ENCODE peak calls at places on chromosome 21, in seven cellular contexts. One of them, this sample, is unnamed. For H3K4me1, the result is how much of the 10 kb centered on the place peaks cover.

GRCh38 chr21:33682992-33683627 is 40.8 kb downstream of the ITSN1 start:
- DNase-seq in lower lobe of right lung: no peak
- DNase-seq in left ventricle myocardium inferior: no peak
- DNase-seq in DND-41: no peak
- DNase-seq in Peyer's patch: no peak
- DNase-seq in mammary epithelial cell: peak
- DNase-seq in breast epithelium: no peak
- DNase-seq in this sample: no peak

GRCh38 chr21:15978158-15978805 is 248.5 kb downstream of the USP25 start:
- DNase-seq in lower lobe of right lung: no peak
- DNase-seq in left ventricle myocardium inferior: no peak
- DNase-seq in DND-41: no peak
- DNase-seq in Peyer's patch: no peak
- DNase-seq in mammary epithelial cell: peak
- DNase-seq in breast epithelium: no peak
- DNase-seq in this sample: no peak

GRCh38 chr21:43794857-43795256 is 5.5 kb downstream of the RRP1 start:
- DNase-seq in lower lobe of right lung: no peak
- DNase-seq in left ventricle myocardium inferior: no peak
- DNase-seq in DND-41: no peak
- DNase-seq in Peyer's patch: no peak
- DNase-seq in mammary epithelial cell: no peak
- DNase-seq in breast epithelium: no peak
- DNase-seq in this sample: no peak

GRCh38 chr21:43744725-43745124 is 25.8 kb downstream of the PDXK start:
- DNase-seq in lower lobe of right lung: no peak
- DNase-seq in left ventricle myocardium inferior: no peak
- DNase-seq in DND-41: no peak
- DNase-seq in Peyer's patch: no peak
- DNase-seq in mammary epithelial cell: no peak
- DNase-seq in breast epithelium: no peak
- DNase-seq in this sample: no peak

GRCh38 chr21:41973861-41974751 is 20.3 kb upstream of the C2CD2 start:
- DNase-seq in lower lobe of right lung: no peak
- DNase-seq in left ventricle myocardium inferior: peak
- DNase-seq in DND-41: peak
- DNase-seq in Peyer's patch: peak
- DNase-seq in mammary epithelial cell: no peak
- DNase-seq in breast epithelium: peak
- DNase-seq in this sample: peak

GRCh38 chr21:32132409-32132808 is 146.4 kb downstream of the MIS18A start:
- DNase-seq in lower lobe of right lung: no peak
- DNase-seq in left ventricle myocardium inferior: no peak
- DNase-seq in DND-41: no peak
- DNase-seq in Peyer's patch: no peak
- DNase-seq in mammary epithelial cell: no peak
- DNase-seq in breast epithelium: no peak
- DNase-seq in this sample: no peak

GRCh38 chr21:21547368-21547953 is 549.3 kb downstream of the NCAM2 start:
- DNase-seq in lower lobe of right lung: no peak
- DNase-seq in left ventricle myocardium inferior: no peak
- DNase-seq in DND-41: no peak
- DNase-seq in Peyer's patch: no peak
- DNase-seq in mammary epithelial cell: no peak
- DNase-seq in breast epithelium: no peak
- DNase-seq in this sample: no peak

GRCh38 chr21:42685036-42685435 is 31.6 kb downstream of the PDE9A start:
- DNase-seq in lower lobe of right lung: no peak
- DNase-seq in left ventricle myocardium inferior: no peak
- DNase-seq in DND-41: peak
- DNase-seq in Peyer's patch: no peak
- DNase-seq in mammary epithelial cell: no peak
- DNase-seq in breast epithelium: no peak
- DNase-seq in this sample: no peak

GRCh38 chr21:30408782-30409494 is 13.1 kb downstream of the KRTAP13-1 start:
- DNase-seq in lower lobe of right lung: peak
- DNase-seq in left ventricle myocardium inferior: no peak
- DNase-seq in DND-41: peak
- DNase-seq in Peyer's patch: peak
- DNase-seq in mammary epithelial cell: peak
- DNase-seq in breast epithelium: peak
- DNase-seq in this sample: no peak

GRCh38 chr21:28993293-28993629 is 584 bp upstream of the LTN1 start:
- DNase-seq in lower lobe of right lung: no peak
- DNase-seq in left ventricle myocardium inferior: no peak
- DNase-seq in DND-41: no peak
- DNase-seq in Peyer's patch: no peak
- DNase-seq in mammary epithelial cell: no peak
- DNase-seq in breast epithelium: no peak
- DNase-seq in this sample: no peak

GRCh38 chr21:33419538-33420123 is 16.4 kb downstream of the IFNGR2 start:
- DNase-seq in lower lobe of right lung: peak
- DNase-seq in left ventricle myocardium inferior: no peak
- DNase-seq in DND-41: no peak
- DNase-seq in Peyer's patch: no peak
- DNase-seq in mammary epithelial cell: peak
- DNase-seq in breast epithelium: no peak
- DNase-seq in this sample: no peak

GRCh38 chr21:18529253-18529652 is 125.7 kb upstream of the TMPRSS15 start:
- DNase-seq in lower lobe of right lung: no peak
- DNase-seq in left ventricle myocardium inferior: no peak
- DNase-seq in DND-41: no peak
- DNase-seq in Peyer's patch: no peak
- DNase-seq in mammary epithelial cell: no peak
- DNase-seq in breast epithelium: no peak
- DNase-seq in this sample: no peak

GRCh38 chr21:42474043-42474831 is 21.8 kb downstream of the RSPH1 start:
- DNase-seq in lower lobe of right lung: no peak
- DNase-seq in left ventricle myocardium inferior: no peak
- DNase-seq in DND-41: no peak
- DNase-seq in Peyer's patch: peak
- DNase-seq in mammary epithelial cell: peak
- DNase-seq in breast epithelium: peak
- DNase-seq in this sample: peak

GRCh38 chr21:31334648-31335121 is 9.4 kb downstream of the TIAM1 start:
- DNase-seq in lower lobe of right lung: no peak
- DNase-seq in left ventricle myocardium inferior: no peak
- DNase-seq in DND-41: no peak
- DNase-seq in Peyer's patch: no peak
- DNase-seq in mammary epithelial cell: no peak
- DNase-seq in breast epithelium: no peak
- DNase-seq in this sample: no peak

GRCh38 chr21:33229776-33230517 is at the start of gene IFNAR2:
- DNase-seq in lower lobe of right lung: peak
- DNase-seq in left ventricle myocardium inferior: peak
- DNase-seq in DND-41: peak
- DNase-seq in Peyer's patch: peak
- DNase-seq in mammary epithelial cell: peak
- DNase-seq in breast epithelium: peak
- DNase-seq in this sample: peak

GRCh38 chr21:42172596-42173483 is 46.1 kb upstream of the ABCG1 start:
- DNase-seq in lower lobe of right lung: no peak
- DNase-seq in left ventricle myocardium inferior: no peak
- DNase-seq in DND-41: no peak
- DNase-seq in Peyer's patch: peak
- DNase-seq in mammary epithelial cell: no peak
- DNase-seq in breast epithelium: no peak
- DNase-seq in this sample: no peak

GRCh38 chr21:31724552-31724951 is 7.4 kb downstream of the SCAF4 start:
- DNase-seq in lower lobe of right lung: no peak
- DNase-seq in left ventricle myocardium inferior: no peak
- DNase-seq in DND-41: no peak
- DNase-seq in Peyer's patch: no peak
- DNase-seq in mammary epithelial cell: no peak
- DNase-seq in breast epithelium: no peak
- DNase-seq in this sample: no peak

GRCh38 chr21:34367320-34367935 is 3.6 kb downstream of the KCNE2 start:
- DNase-seq in lower lobe of right lung: no peak
- DNase-seq in left ventricle myocardium inferior: no peak
- DNase-seq in DND-41: peak
- DNase-seq in Peyer's patch: peak
- DNase-seq in mammary epithelial cell: peak
- DNase-seq in breast epithelium: peak
- DNase-seq in this sample: peak

GRCh38 chr21:32087452-32087851 is 191.4 kb downstream of the MIS18A start:
- DNase-seq in lower lobe of right lung: no peak
- DNase-seq in left ventricle myocardium inferior: no peak
- DNase-seq in DND-41: no peak
- DNase-seq in Peyer's patch: no peak
- DNase-seq in mammary epithelial cell: no peak
- DNase-seq in breast epithelium: no peak
- DNase-seq in this sample: no peak

GRCh38 chr21:45404726-45405270 is at the start of gene COL18A1:
- DNase-seq in lower lobe of right lung: peak
- DNase-seq in left ventricle myocardium inferior: peak
- DNase-seq in DND-41: no peak
- DNase-seq in Peyer's patch: peak
- DNase-seq in mammary epithelial cell: peak
- DNase-seq in breast epithelium: no peak
- DNase-seq in this sample: peak

GRCh38 chr21:45407629-45408247 is 2.8 kb downstream of the COL18A1 start:
- DNase-seq in lower lobe of right lung: no peak
- DNase-seq in left ventricle myocardium inferior: peak
- DNase-seq in DND-41: no peak
- DNase-seq in Peyer's patch: no peak
- DNase-seq in mammary epithelial cell: no peak
- DNase-seq in breast epithelium: no peak
- DNase-seq in this sample: no peak

GRCh38 chr21:45406801-45407628 is 2.0 kb downstream of the COL18A1 start:
- DNase-seq in lower lobe of right lung: peak
- DNase-seq in left ventricle myocardium inferior: peak
- DNase-seq in DND-41: no peak
- DNase-seq in Peyer's patch: no peak
- DNase-seq in mammary epithelial cell: no peak
- DNase-seq in breast epithelium: no peak
- DNase-seq in this sample: no peak

GRCh38 chr21:45405271-45405818 is 380 bp downstream of the COL18A1 start:
- DNase-seq in lower lobe of right lung: peak
- DNase-seq in left ventricle myocardium inferior: peak
- DNase-seq in DND-41: no peak
- DNase-seq in Peyer's patch: no peak
- DNase-seq in mammary epithelial cell: no peak
- DNase-seq in breast epithelium: no peak
- DNase-seq in this sample: no peak

GRCh38 chr21:45405819-45406762 is 1.1 kb downstream of the COL18A1 start:
- DNase-seq in lower lobe of right lung: peak
- DNase-seq in left ventricle myocardium inferior: peak
- DNase-seq in DND-41: no peak
- DNase-seq in Peyer's patch: no peak
- DNase-seq in mammary epithelial cell: peak
- DNase-seq in breast epithelium: no peak
- DNase-seq in this sample: peak
- H3K4me1 ChIP-seq in lower lobe of right lung: under half
- H3K4me1 ChIP-seq in left ventricle myocardium inferior: half or more
- H3K4me1 ChIP-seq in DND-41: under half
- H3K4me1 ChIP-seq in Peyer's patch: under half
- H3K4me1 ChIP-seq in mammary epithelial cell: half or more
- H3K4me1 ChIP-seq in breast epithelium: under half
- H3K4me1 ChIP-seq in this sample: under half

DNA sequence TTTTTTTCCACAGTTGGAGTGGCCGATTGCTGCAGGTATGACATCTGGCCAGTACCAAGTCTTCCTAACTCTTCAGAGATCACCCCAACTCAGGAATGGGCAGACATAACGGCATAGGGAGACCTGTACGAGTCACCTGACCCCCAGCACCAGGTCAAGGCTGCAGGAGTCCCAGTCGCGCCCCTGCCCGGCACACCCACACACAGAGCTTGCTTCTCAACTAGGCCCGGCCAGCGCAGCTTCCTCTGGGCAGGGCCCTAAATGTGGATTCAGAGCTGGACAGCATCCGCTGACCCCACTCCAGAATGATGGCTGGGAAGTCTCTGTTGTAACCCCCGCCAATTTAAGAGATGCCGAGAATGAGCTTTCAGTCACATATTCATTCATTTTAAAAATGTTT is 58.8 kb upstream of the CLDN14 start:
- DNase-seq in lower lobe of right lung: no peak
- DNase-seq in left ventricle myocardium inferior: no peak
- DNase-seq in DND-41: no peak
- DNase-seq in Peyer's patch: no peak
- DNase-seq in mammary epithelial cell: no peak
- DNase-seq in breast epithelium: no peak
- DNase-seq in this sample: no peak
- H3K4me1 ChIP-seq in lower lobe of right lung: under half
- H3K4me1 ChIP-seq in left ventricle myocardium inferior: under half
- H3K4me1 ChIP-seq in DND-41: under half
- H3K4me1 ChIP-seq in Peyer's patch: under half
- H3K4me1 ChIP-seq in mammary epithelial cell: under half
- H3K4me1 ChIP-seq in breast epithelium: under half
- H3K4me1 ChIP-seq in this sample: under half

GRCh38 chr21:44909719-44910118 is 11.0 kb downstream of the ITGB2 start:
- DNase-seq in lower lobe of right lung: no peak
- DNase-seq in left ventricle myocardium inferior: no peak
- DNase-seq in DND-41: no peak
- DNase-seq in Peyer's patch: no peak
- DNase-seq in mammary epithelial cell: no peak
- DNase-seq in breast epithelium: no peak
- DNase-seq in this sample: no peak

GRCh38 chr21:44912158-44912473 is 8.6 kb downstream of the ITGB2 start:
- DNase-seq in lower lobe of right lung: no peak
- DNase-seq in left ventricle myocardium inferior: no peak
- DNase-seq in DND-41: peak
- DNase-seq in Peyer's patch: no peak
- DNase-seq in mammary epithelial cell: no peak
- DNase-seq in breast epithelium: no peak
- DNase-seq in this sample: no peak

GRCh38 chr21:44911384-44912157 is 9.1 kb downstream of the ITGB2 start:
- DNase-seq in lower lobe of right lung: peak
- DNase-seq in left ventricle myocardium inferior: peak
- DNase-seq in DND-41: peak
- DNase-seq in Peyer's patch: peak
- DNase-seq in mammary epithelial cell: peak
- DNase-seq in breast epithelium: peak
- DNase-seq in this sample: peak

GRCh38 chr21:44910229-44911065 is 10.3 kb downstream of the ITGB2 start:
- DNase-seq in lower lobe of right lung: no peak
- DNase-seq in left ventricle myocardium inferior: no peak
- DNase-seq in DND-41: peak
- DNase-seq in Peyer's patch: no peak
- DNase-seq in mammary epithelial cell: no peak
- DNase-seq in breast epithelium: no peak
- DNase-seq in this sample: no peak

GRCh38 chr21:44911066-44911383 is 9.7 kb downstream of the ITGB2 start:
- DNase-seq in lower lobe of right lung: no peak
- DNase-seq in left ventricle myocardium inferior: no peak
- DNase-seq in DND-41: no peak
- DNase-seq in Peyer's patch: no peak
- DNase-seq in mammary epithelial cell: no peak
- DNase-seq in breast epithelium: no peak
- DNase-seq in this sample: no peak
- H3K4me1 ChIP-seq in lower lobe of right lung: half or more
- H3K4me1 ChIP-seq in left ventricle myocardium inferior: under half
- H3K4me1 ChIP-seq in DND-41: half or more
- H3K4me1 ChIP-seq in Peyer's patch: under half
- H3K4me1 ChIP-seq in mammary epithelial cell: under half
- H3K4me1 ChIP-seq in breast epithelium: under half
- H3K4me1 ChIP-seq in this sample: half or more

DNA sequence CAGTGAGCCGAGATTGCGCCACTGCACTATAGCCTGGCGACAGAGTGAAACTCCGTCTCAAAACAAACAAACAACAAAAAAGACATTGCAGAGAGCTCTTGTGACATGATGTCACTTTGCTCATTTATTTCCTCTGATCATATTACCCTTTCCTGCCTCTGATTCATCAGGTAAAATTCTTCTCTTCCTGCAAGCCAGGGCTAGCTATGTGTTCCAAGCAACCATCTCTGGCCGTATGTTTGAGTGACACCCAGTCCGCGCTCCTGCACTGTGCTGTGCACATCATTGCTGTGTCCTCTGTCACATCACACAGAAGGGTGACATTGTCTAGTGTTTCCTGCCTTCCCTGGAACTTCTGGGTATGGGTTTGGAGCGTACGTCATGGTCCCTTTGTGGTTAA is 251.3 kb downstream of the PCP4 start:
- DNase-seq in lower lobe of right lung: no peak
- DNase-seq in left ventricle myocardium inferior: no peak
- DNase-seq in DND-41: no peak
- DNase-seq in Peyer's patch: no peak
- DNase-seq in mammary epithelial cell: peak
- DNase-seq in breast epithelium: no peak
- DNase-seq in this sample: no peak
- H3K4me1 ChIP-seq in lower lobe of right lung: under half
- H3K4me1 ChIP-seq in left ventricle myocardium inferior: under half
- H3K4me1 ChIP-seq in DND-41: under half
- H3K4me1 ChIP-seq in Peyer's patch: under half
- H3K4me1 ChIP-seq in mammary epithelial cell: under half
- H3K4me1 ChIP-seq in breast epithelium: under half
- H3K4me1 ChIP-seq in this sample: under half